ENCODE peak calls at places on chromosomes 13 and 19, in four cellular contexts. One of them, this sample, is unnamed. For H3K36me3, the result is how much of the 10 kb centered on the place peaks cover.

GRCh38 chr13:89066868-89067466 is 1395.8 kb downstream of the SLITRK5 start:
- DNase-seq in psoas muscle: no peak
- DNase-seq in endothelial cell of umbilical vein: no peak
- DNase-seq in IMR-90: peak
- DNase-seq in this sample: peak

GRCh38 chr13:80716610-80717081 is 375.7 kb upstream of the SPRY2 start:
- DNase-seq in psoas muscle: no peak
- DNase-seq in endothelial cell of umbilical vein: peak
- DNase-seq in IMR-90: no peak
- DNase-seq in this sample: no peak

GRCh38 chr13:37869756-37870488 is at the start of gene TRPC4:
- DNase-seq in psoas muscle: peak
- DNase-seq in endothelial cell of umbilical vein: peak
- DNase-seq in IMR-90: peak
- DNase-seq in this sample: peak

GRCh38 chr19:37987356-37988332 is 80.6 kb downstream of the SIPA1L3 start:
- DNase-seq in psoas muscle: no peak
- DNase-seq in endothelial cell of umbilical vein: no peak
- DNase-seq in IMR-90: no peak
- DNase-seq in this sample: peak

GRCh38 chr13:29935309-29935981 is 85.0 kb upstream of the UBL3 start:
- DNase-seq in psoas muscle: no peak
- DNase-seq in endothelial cell of umbilical vein: no peak
- DNase-seq in IMR-90: no peak
- DNase-seq in this sample: peak

GRCh38 chr13:107767119-107767518 is 448.2 kb downstream of the LIG4 start:
- DNase-seq in psoas muscle: no peak
- DNase-seq in endothelial cell of umbilical vein: peak
- DNase-seq in IMR-90: no peak
- DNase-seq in this sample: no peak

GRCh38 chr19:46863818-46864629 is 3.2 kb downstream of the ARHGAP35 start:
- DNase-seq in psoas muscle: no peak
- DNase-seq in endothelial cell of umbilical vein: peak
- DNase-seq in IMR-90: peak
- DNase-seq in this sample: peak

GRCh38 chr13:26785845-26786630 is 25.5 kb upstream of the GPR12 start:
- DNase-seq in psoas muscle: peak
- DNase-seq in endothelial cell of umbilical vein: no peak
- DNase-seq in IMR-90: no peak
- DNase-seq in this sample: peak

GRCh38 chr13:106986033-106986484 is 418.1 kb upstream of the ARGLU1 start:
- DNase-seq in psoas muscle: no peak
- DNase-seq in endothelial cell of umbilical vein: no peak
- DNase-seq in IMR-90: peak
- DNase-seq in this sample: peak

GRCh38 chr19:30666301-30666803 is 294.2 kb downstream of the ZNF536 start:
- DNase-seq in psoas muscle: peak
- DNase-seq in endothelial cell of umbilical vein: peak
- DNase-seq in IMR-90: peak
- DNase-seq in this sample: peak

GRCh38 chr13:66981912-66982311 is 248.2 kb downstream of the PCDH9 start:
- DNase-seq in psoas muscle: no peak
- DNase-seq in endothelial cell of umbilical vein: no peak
- DNase-seq in IMR-90: no peak
- DNase-seq in this sample: no peak

GRCh38 chr19:3516675-3517207 is 10.6 kb downstream of the FZR1 start:
- DNase-seq in psoas muscle: no peak
- DNase-seq in endothelial cell of umbilical vein: no peak
- DNase-seq in IMR-90: no peak
- DNase-seq in this sample: no peak

GRCh38 chr19:6588508-6589345 is 2.2 kb downstream of the CD70 start:
- DNase-seq in psoas muscle: no peak
- DNase-seq in endothelial cell of umbilical vein: no peak
- DNase-seq in IMR-90: no peak
- DNase-seq in this sample: no peak

GRCh38 chr19:6587998-6588507 is 2.9 kb downstream of the CD70 start:
- DNase-seq in psoas muscle: no peak
- DNase-seq in endothelial cell of umbilical vein: no peak
- DNase-seq in IMR-90: no peak
- DNase-seq in this sample: no peak

GRCh38 chr19:6586726-6587092 is 4.2 kb downstream of the CD70 start:
- DNase-seq in psoas muscle: no peak
- DNase-seq in endothelial cell of umbilical vein: no peak
- DNase-seq in IMR-90: no peak
- DNase-seq in this sample: no peak

GRCh38 chr19:6586056-6586455 is 4.9 kb downstream of the CD70 start:
- DNase-seq in psoas muscle: no peak
- DNase-seq in endothelial cell of umbilical vein: no peak
- DNase-seq in IMR-90: no peak
- DNase-seq in this sample: peak

DNA sequence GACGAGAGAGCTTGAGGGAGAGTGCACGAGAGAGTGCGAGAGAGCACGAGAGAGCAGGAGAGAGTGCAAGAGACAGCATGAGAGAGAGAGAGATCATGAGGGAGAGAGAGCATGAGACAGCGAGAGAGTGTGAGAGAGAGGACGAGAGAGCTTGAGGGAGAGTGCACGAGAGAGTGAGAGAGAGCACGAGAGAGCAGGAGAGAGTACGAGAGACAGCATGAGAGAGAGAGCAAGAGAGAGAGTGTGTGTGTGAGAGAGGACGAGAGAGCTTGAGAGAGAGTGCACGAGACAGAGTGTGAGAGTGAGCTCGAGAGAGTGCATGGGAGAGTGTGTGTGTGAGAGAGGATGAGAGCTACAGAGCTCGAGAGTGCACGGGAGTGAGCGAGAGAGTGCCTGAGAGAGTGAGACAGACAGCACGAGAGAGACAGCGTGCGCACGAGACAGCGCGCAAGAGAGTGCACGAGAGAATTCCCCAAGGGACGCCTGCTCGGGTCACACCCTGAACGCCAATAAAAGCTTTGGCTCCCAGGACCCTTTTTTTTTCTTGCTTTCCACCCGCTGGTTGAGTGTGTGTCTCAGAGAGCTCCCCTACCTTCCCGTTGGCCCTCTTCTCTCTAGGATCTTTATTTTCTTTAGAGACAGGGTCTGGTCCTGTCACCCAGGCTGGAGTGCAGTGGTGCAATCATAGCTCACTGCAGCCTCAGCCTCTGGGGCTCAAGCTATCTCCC is 3.7 kb downstream of the CD70 start:
- DNase-seq in psoas muscle: no peak
- DNase-seq in endothelial cell of umbilical vein: no peak
- DNase-seq in IMR-90: no peak
- DNase-seq in this sample: peak
- H3K4me3 ChIP-seq in psoas muscle: no peak
- H3K4me3 ChIP-seq in endothelial cell of umbilical vein: no peak
- H3K4me3 ChIP-seq in IMR-90: no peak
- H3K4me3 ChIP-seq in this sample: peak

GRCh38 chr13:77265336-77265735 is 61.6 kb downstream of the MYCBP2 start:
- DNase-seq in psoas muscle: no peak
- DNase-seq in endothelial cell of umbilical vein: no peak
- DNase-seq in IMR-90: no peak
- DNase-seq in this sample: no peak
- H3K36me3 ChIP-seq in psoas muscle: half or more
- H3K36me3 ChIP-seq in endothelial cell of umbilical vein: under half
- H3K36me3 ChIP-seq in IMR-90: under half
- H3K36me3 ChIP-seq in this sample: under half

DNA sequence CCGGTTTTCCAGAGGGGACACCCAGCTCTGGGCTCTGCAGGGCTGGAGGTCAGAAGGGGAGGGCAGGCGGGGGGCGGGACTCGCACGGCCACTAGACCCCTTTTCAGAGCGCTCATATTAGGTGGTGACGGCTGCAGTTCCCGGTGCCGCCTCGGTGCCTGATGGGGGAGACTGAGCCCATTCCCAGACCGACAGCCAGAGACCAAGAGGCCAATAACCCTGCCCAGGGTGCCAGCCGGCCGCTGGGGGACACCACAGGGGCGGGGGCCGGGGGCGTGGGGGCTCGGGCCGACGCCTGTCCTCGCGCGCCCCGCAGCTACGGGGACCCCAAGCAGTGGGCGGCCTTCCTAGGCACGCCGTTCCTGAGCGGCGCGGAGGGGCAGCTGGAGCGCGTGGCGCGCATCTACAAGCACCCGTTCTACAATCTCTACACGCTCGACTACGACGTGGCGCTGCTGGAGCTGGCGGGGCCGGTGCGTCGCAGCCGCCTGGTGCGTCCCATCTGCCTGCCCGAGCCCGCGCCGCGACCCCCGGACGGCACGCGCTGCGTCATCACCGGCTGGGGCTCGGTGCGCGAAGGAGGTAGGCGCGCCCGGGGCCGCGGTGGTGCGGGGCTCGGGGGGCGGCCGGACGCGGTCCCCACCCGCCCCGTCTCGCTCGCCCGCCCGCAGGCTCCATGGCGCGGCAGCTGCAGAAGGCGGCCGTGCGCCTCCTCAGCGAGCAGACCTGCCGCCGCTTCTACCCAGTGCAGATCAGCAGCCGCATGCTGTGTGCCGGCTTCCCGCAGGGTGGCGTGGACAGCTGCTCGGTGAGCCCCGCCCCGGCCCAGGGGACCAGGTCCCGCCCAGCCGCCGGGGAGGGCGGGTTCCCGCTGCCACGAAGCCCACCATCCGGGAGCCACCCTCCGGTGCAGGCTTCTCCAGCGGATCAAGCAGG is 2.4 kb downstream of the TIMM13 start:
- DNase-seq in psoas muscle: peak
- DNase-seq in endothelial cell of umbilical vein: peak
- DNase-seq in IMR-90: peak
- DNase-seq in this sample: peak
- H3K4me3 ChIP-seq in psoas muscle: peak
- H3K4me3 ChIP-seq in endothelial cell of umbilical vein: no peak
- H3K4me3 ChIP-seq in IMR-90: peak
- H3K4me3 ChIP-seq in this sample: peak

DNA sequence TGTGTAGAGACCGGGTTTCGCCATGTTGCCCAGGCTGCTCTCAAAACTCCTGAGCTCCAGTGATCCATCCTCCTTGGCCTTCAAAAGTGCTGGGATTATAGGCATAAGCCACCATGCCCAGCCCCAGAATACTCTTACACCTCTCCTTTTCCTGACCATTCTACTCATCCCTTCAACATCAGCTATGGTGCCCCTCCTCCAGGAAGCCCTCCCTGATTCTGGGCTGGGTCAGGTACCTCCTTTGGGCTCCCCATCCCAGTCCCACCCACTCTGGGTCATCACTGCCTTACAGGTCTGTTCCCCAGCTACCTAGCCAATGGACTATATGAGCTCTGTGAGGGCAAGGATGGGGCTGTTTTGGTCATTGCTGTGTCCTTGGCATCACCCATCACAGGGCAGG is 9.6 kb downstream of the TGFB1 start:
- DNase-seq in psoas muscle: no peak
- DNase-seq in endothelial cell of umbilical vein: no peak
- DNase-seq in IMR-90: no peak
- DNase-seq in this sample: no peak
- H3K36me3 ChIP-seq in psoas muscle: under half
- H3K36me3 ChIP-seq in endothelial cell of umbilical vein: under half
- H3K36me3 ChIP-seq in IMR-90: under half
- H3K36me3 ChIP-seq in this sample: under half

DNA sequence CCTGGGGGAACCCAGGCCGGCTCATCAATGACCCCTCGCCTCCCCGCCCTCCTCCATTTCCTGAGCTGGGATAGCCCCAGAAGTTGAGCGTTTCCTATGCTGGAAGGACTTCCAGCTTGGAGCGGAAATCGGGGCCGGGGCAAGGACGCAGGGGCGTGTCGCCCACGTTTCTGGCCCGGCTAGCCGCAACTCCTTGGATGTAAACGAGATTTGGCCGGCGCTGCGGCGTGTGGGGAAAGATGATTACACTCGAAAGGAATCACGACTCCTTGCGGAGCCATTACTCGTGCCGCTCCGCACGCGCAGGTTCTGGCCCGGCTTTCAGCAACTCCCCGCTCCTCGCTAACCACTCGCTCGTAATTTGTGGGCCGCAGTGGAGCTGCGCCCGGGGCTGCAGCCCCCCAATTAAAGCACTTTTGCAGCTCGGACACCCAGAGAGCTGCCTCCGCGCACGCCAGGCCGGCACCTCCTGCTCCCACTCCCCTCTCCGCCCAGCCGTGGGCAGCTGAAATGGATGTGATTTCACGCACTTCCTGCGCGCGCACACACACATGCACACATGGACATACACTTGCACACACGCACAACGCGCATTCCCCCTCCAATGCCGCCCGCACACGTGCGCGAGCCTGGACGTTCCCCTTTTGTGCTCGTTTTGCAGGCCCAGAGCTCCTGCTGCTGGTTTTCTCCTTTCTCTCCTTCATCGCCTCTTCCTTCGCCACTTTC is 15.7 kb downstream of the ZIC5 start:
- DNase-seq in psoas muscle: peak
- DNase-seq in endothelial cell of umbilical vein: no peak
- DNase-seq in IMR-90: peak
- DNase-seq in this sample: peak
- H3K4me3 ChIP-seq in psoas muscle: peak
- H3K4me3 ChIP-seq in endothelial cell of umbilical vein: no peak
- H3K4me3 ChIP-seq in IMR-90: no peak
- H3K4me3 ChIP-seq in this sample: peak

GRCh38 chr19:10158485-10158884 is 36.3 kb downstream of the DNMT1 start:
- DNase-seq in psoas muscle: no peak
- DNase-seq in endothelial cell of umbilical vein: no peak
- DNase-seq in IMR-90: no peak
- DNase-seq in this sample: peak
- H3K36me3 ChIP-seq in psoas muscle: half or more
- H3K36me3 ChIP-seq in endothelial cell of umbilical vein: half or more
- H3K36me3 ChIP-seq in IMR-90: half or more
- H3K36me3 ChIP-seq in this sample: half or more

DNA sequence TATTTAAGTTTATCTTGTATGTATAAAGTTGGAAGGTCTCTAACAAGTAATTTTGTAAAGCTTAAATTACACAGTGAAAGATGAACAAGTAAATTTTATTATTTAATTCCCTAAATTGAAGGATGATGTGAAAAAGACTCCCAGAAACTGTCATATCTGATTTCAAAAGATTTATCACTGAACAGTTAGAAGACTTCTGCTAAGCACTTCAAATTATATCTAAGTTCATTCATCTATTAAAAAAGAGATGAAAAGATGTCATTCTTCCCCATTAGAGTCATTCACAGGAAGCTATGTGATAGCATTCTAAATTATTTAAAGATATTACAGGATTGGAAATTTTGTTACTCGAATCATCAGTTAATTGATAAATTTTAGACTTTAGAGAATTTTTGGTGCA is 359.4 kb downstream of the ITGBL1 start:
- DNase-seq in psoas muscle: no peak
- DNase-seq in endothelial cell of umbilical vein: no peak
- DNase-seq in IMR-90: no peak
- DNase-seq in this sample: no peak
- H3K4me3 ChIP-seq in psoas muscle: no peak
- H3K4me3 ChIP-seq in endothelial cell of umbilical vein: no peak
- H3K4me3 ChIP-seq in IMR-90: no peak
- H3K4me3 ChIP-seq in this sample: no peak

This sample was measured in H7.